ENCODE peak calls at places on chromosomes 12 and 14, in six cellular contexts. F is psoas muscle, X is T-helper 9 cell, O is GM13977, Y is progenitor cell of endocrine pancreas, Q is H4. A is an unnamed sample.

GRCh38 chr12:54411398-54412241 is 7.4 kb downstream of the ITGA5 start:
- DNase-seq in F (peak), X (peak), O (no peak), Y (no peak), Q (peak), A (no peak)

GRCh38 chr12:95358111-95359083 is 115.6 kb upstream of the METAP2 start:
- DNase-seq in F (no peak), X (no peak), O (no peak), Y (no peak), Q (no peak), A (no peak)

GRCh38 chr14:89618309-89618708 is 201.3 kb upstream of the FOXN3 start:
- DNase-seq in F (no peak), X (no peak), O (no peak), Y (no peak), Q (no peak), A (no peak)

GRCh38 chr14:79576434-79576833 is 634.9 kb downstream of the DIO2 start:
- DNase-seq in F (no peak), X (no peak), O (no peak), Y (no peak), Q (no peak), A (no peak)

GRCh38 chr12:101759396-101760047 is 20.3 kb upstream of the SYCP3 start:
- DNase-seq in F (no peak), X (no peak), O (peak), Y (no peak), Q (peak), A (no peak)

GRCh38 chr14:74697543-74697942 is 15.3 kb downstream of the AREL1 start:
- DNase-seq in F (no peak), X (no peak), O (no peak), Y (no peak), Q (no peak), A (no peak)

GRCh38 chr12:67889935-67890334 is 99.3 kb upstream of the IFNG-AS1 start:
- DNase-seq in F (no peak), X (no peak), O (no peak), Y (no peak), Q (no peak), A (no peak)

GRCh38 chr12:109387425-109388166 is 39.9 kb downstream of the MYO1H start:
- DNase-seq in F (no peak), X (no peak), O (no peak), Y (no peak), Q (peak), A (peak)

GRCh38 chr14:50013198-50013918 is 103.0 kb downstream of the VCPKMT start:
- DNase-seq in F (no peak), X (no peak), O (no peak), Y (no peak), Q (no peak), A (no peak)

GRCh38 chr14:89673499-89674225 is 256.6 kb upstream of the FOXN3 start:
- DNase-seq in F (no peak), X (no peak), O (no peak), Y (no peak), Q (no peak), A (no peak)

GRCh38 chr12:29943683-29944082 is 159.9 kb upstream of the TMTC1 start:
- DNase-seq in F (no peak), X (no peak), O (no peak), Y (no peak), Q (no peak), A (no peak)

GRCh38 chr12:118467576-118467975 is 91.2 kb downstream of the SUDS3 start:
- DNase-seq in F (no peak), X (no peak), O (no peak), Y (no peak), Q (no peak), A (no peak)

GRCh38 chr12:3304436-3305135 is 186.4 kb upstream of the PRMT8 start:
- DNase-seq in F (no peak), X (no peak), O (no peak), Y (no peak), Q (peak), A (peak)

GRCh38 chr14:104739546-104740516 is 13.1 kb upstream of the SIVA1 start:
- DNase-seq in F (no peak), X (no peak), O (no peak), Y (no peak), Q (no peak), A (no peak)